ENCODE peak calls at places on chromosomes 5 and 9, in eight cellular contexts. Y, O, V, I, S, U, F and T are unnamed samples.

GRCh38 chr9:127769985-127770904 is 8.2 kb downstream of the SH2D3C start:
- DNase-seq in Y (no peak), F (no peak), U (no peak), S (no peak), V (no peak), I (no peak), O (no peak), T (no peak)

GRCh38 chr9:70924905-70925547 is 196.4 kb downstream of the TRPM3 start:
- DNase-seq in O (no peak), U (no peak), V (peak), S (peak), F (no peak), Y (peak), I (peak), T (peak)

GRCh38 chr9:128946544-128946943 is 859 bp downstream of the DOLK start:
- DNase-seq in O (no peak), U (no peak), Y (no peak), F (no peak), I (no peak), S (no peak), V (no peak), T (no peak)

GRCh38 chr5:150515446-150515845 is 7.5 kb downstream of the NDST1 start:
- DNase-seq in I (no peak), S (peak), F (no peak), U (no peak), Y (no peak), V (no peak), O (peak), T (no peak)

GRCh38 chr5:55036477-55036876 is 12.4 kb downstream of the GZMK start:
- DNase-seq in S (no peak), F (no peak), O (no peak), I (no peak), V (no peak), Y (no peak), U (no peak), T (no peak)

GRCh38 chr5:78328585-78329173 is 31.7 kb upstream of the SCAMP1 start:
- DNase-seq in Y (no peak), O (no peak), F (no peak), V (no peak), I (no peak), S (peak), U (no peak), T (no peak)

GRCh38 chr5:165881259-165881658 is 2375.8 kb downstream of the MAT2B start:
- DNase-seq in Y (no peak), O (no peak), F (no peak), I (no peak), S (no peak), V (peak), U (no peak), T (no peak)

GRCh38 chr5:168364738-168365550 is 73.5 kb downstream of the WWC1 start:
- DNase-seq in S (peak), U (no peak), V (peak), F (no peak), O (peak), I (no peak), Y (no peak), T (no peak)

GRCh38 chr9:18606281-18606680 is 132.3 kb downstream of the ADAMTSL1 start:
- DNase-seq in V (no peak), Y (no peak), F (no peak), O (no peak), I (no peak), U (no peak), S (no peak), T (no peak)

GRCh38 chr9:137026828-137027227 is 1.2 kb downstream of the ABCA2 start:
- DNase-seq in Y (no peak), O (no peak), I (peak), F (no peak), V (no peak), S (no peak), U (no peak), T (no peak)

GRCh38 chr9:136075881-136076678 is 19.0 kb downstream of the NACC2 start:
- DNase-seq in I (no peak), Y (no peak), F (no peak), O (no peak), U (no peak), V (no peak), S (no peak), T (no peak)

GRCh38 chr9:3431890-3432289 is 93.9 kb downstream of the RFX3 start:
- DNase-seq in O (no peak), I (no peak), V (no peak), Y (no peak), F (no peak), S (no peak), U (no peak), T (no peak)

GRCh38 chr5:344668-345067 is 23.2 kb downstream of the AHRR start:
- DNase-seq in O (no peak), Y (no peak), F (no peak), I (no peak), V (no peak), U (no peak), S (no peak), T (no peak)

GRCh38 chr5:178114325-178115135 is 1.2 kb downstream of the N4BP3 start:
- DNase-seq in F (peak), I (no peak), U (no peak), Y (no peak), V (peak), S (no peak), O (no peak), T (peak)

GRCh38 chr5:142922223-142922952 is 152.2 kb downstream of the ARHGAP26 start:
- DNase-seq in I (peak), V (peak), F (no peak), Y (peak), S (no peak), O (no peak), U (no peak), T (no peak)

GRCh38 chr5:137753227-137753985 is 757 bp downstream of the HNRNPA0 start:
- DNase-seq in S (no peak), I (no peak), V (peak), Y (peak), U (peak), F (peak), O (peak), T (peak)

GRCh38 chr9:6268830-6269397 is 53.3 kb downstream of the IL33 start:
- DNase-seq in S (no peak), I (no peak), F (no peak), V (no peak), O (no peak), U (no peak), Y (no peak), T (no peak)

GRCh38 chr5:131857388-131857787 is 60.6 kb upstream of the FNIP1 start:
- DNase-seq in F (no peak), Y (no peak), S (no peak), U (no peak), I (no peak), O (no peak), V (no peak), T (no peak)

GRCh38 chr9:104740596-104740995 is 6.9 kb upstream of the NIPSNAP3A start:
- DNase-seq in F (no peak), O (no peak), Y (no peak), V (no peak), I (no peak), S (no peak), U (no peak), T (no peak)

GRCh38 chr9:117034862-117035261 is 347.8 kb downstream of the TRIM32 start:
- DNase-seq in I (peak), O (no peak), U (no peak), V (peak), Y (peak), F (no peak), S (no peak), T (no peak)

GRCh38 chr5:142000709-142001484 is 11.9 kb downstream of the GNPDA1 start:
- DNase-seq in U (no peak), S (no peak), I (no peak), F (no peak), O (no peak), V (peak), Y (peak), T (no peak)

GRCh38 chr5:88883059-88883565 is at the start of gene MEF2C:
- DNase-seq in O (peak), V (peak), S (peak), U (peak), Y (peak), F (no peak), I (peak), T (peak)

GRCh38 chr9:125525846-125526619 is 181.0 kb downstream of the MAPKAP1 start:
- DNase-seq in O (no peak), F (no peak), I (no peak), Y (no peak), V (no peak), U (peak), S (peak), T (no peak)

GRCh38 chr9:78121488-78121887 is 89.9 kb upstream of the GNAQ start:
- DNase-seq in I (peak), Y (peak), V (peak), S (no peak), U (peak), O (peak), F (peak), T (peak)

GRCh38 chr9:105206821-105207699 is 37.4 kb upstream of the SLC44A1 start:
- DNase-seq in U (no peak), F (no peak), Y (no peak), V (no peak), O (no peak), S (peak), I (no peak), T (no peak)

GRCh38 chr5:168795943-168796342 is 216.8 kb upstream of the PANK3 start:
- DNase-seq in U (no peak), F (no peak), Y (no peak), I (no peak), S (no peak), V (no peak), O (no peak), T (no peak)